ENCODE peak calls at places on chromosomes 2 and 18, in four cellular contexts. K is left ventricle myocardium inferior, T is K562, C is pancreas. O is an unnamed sample.

GRCh38 chr18:12236934-12237832 is 17.0 kb upstream of the CIDEA start:
- DNase-seq in K (peak; percentile 70), T (peak; percentile 79), C (peak; percentile 66), O (peak; percentile 87)

GRCh38 chr2:127637725-127638252 is 8.2 kb upstream of the GPR17 start:
- DNase-seq in K (no peak), C (no peak), T (peak; percentile 40), O (peak; percentile 78)

GRCh38 chr2:238060096-238060541 is 682 bp upstream of the SCLY start:
- DNase-seq in C (no peak), K (no peak), T (no peak), O (no peak)

GRCh38 chr2:16665746-16666452 is at the start of gene CYRIA:
- DNase-seq in C (peak; percentile 40), T (peak; percentile 87), K (peak; percentile 76), O (peak; percentile 79)

GRCh38 chr2:6960659-6961058 is 43.4 kb downstream of the RNF144A start:
- DNase-seq in K (no peak), C (peak; percentile 74), T (no peak), O (no peak)

GRCh38 chr2:19714926-19715325 is 186.9 kb downstream of the TTC32 start:
- DNase-seq in C (no peak), T (no peak), K (no peak), O (no peak)

GRCh38 chr2:52717836-52718235 is 1049.8 kb upstream of the CHAC2 start:
- DNase-seq in K (no peak), C (no peak), T (no peak), O (no peak)

GRCh38 chr2:170525566-170525900 is 189.6 kb upstream of the SP5 start:
- DNase-seq in T (no peak), K (peak; percentile 60), C (peak; percentile 33), O (peak; percentile 67)

GRCh38 chr18:13279181-13280065 is 60.9 kb downstream of the LDLRAD4 start:
- DNase-seq in K (no peak), T (no peak), C (no peak), O (no peak)

GRCh38 chr18:51165296-51165695 is 32.2 kb downstream of the MEX3C start:
- DNase-seq in K (no peak), C (no peak), T (no peak), O (no peak)

GRCh38 chr18:1499265-1499664 is 594.6 kb downstream of the ADCYAP1 start:
- DNase-seq in K (no peak), T (peak; percentile 16), C (no peak), O (no peak)

GRCh38 chr2:141455211-141455826 is 675.5 kb downstream of the LRP1B start:
- DNase-seq in C (no peak), T (no peak), K (no peak), O (no peak)

GRCh38 chr2:133986076-133986837 is 267.6 kb upstream of the MGAT5 start:
- DNase-seq in K (no peak), T (no peak), C (no peak), O (peak; percentile 39)

GRCh38 chr2:175601969-175602368 is 400.1 kb downstream of the LNPK start:
- DNase-seq in T (no peak), K (no peak), C (no peak), O (no peak)

GRCh38 chr2:72770879-72771461 is 54.9 kb downstream of the EXOC6B start:
- DNase-seq in T (peak; percentile 48), K (no peak), C (peak; percentile 47), O (no peak)

GRCh38 chr2:127413782-127414743 is 4.2 kb upstream of the PROC start:
- DNase-seq in T (no peak), K (no peak), C (no peak), O (no peak)

GRCh38 chr2:50564781-50565180 is 467.2 kb downstream of the NRXN1 start:
- DNase-seq in C (no peak), K (no peak), T (no peak), O (no peak)

GRCh38 chr2:20391951-20392699 is 41.5 kb upstream of the PUM2 start:
- DNase-seq in C (no peak), K (no peak), T (peak; percentile 53), O (no peak)

GRCh38 chr2:10132596-10132995 is 10.1 kb downstream of the RRM2 start:
- DNase-seq in K (no peak), C (no peak), T (no peak), O (no peak)

GRCh38 chr2:84273406-84273805 is 185.7 kb downstream of the SUCLG1 start:
- DNase-seq in K (no peak), C (no peak), T (no peak), O (no peak)

GRCh38 chr2:140775426-140775825 is 1355.4 kb downstream of the LRP1B start:
- DNase-seq in T (no peak), C (no peak), K (no peak), O (no peak)

GRCh38 chr2:9114457-9114856 is 92.2 kb upstream of the ASAP2 start:
- DNase-seq in T (no peak), K (no peak), C (no peak), O (no peak)

GRCh38 chr2:156845806-156846558 is 409.8 kb downstream of the GPD2 start:
- DNase-seq in T (no peak), K (no peak), C (no peak), O (no peak)

GRCh38 chr2:68878753-68879152 is 7.6 kb upstream of the BMP10 start:
- DNase-seq in K (no peak), T (no peak), C (no peak), O (no peak)

GRCh38 chr2:238378230-238379095 is 48.3 kb upstream of the ASB1 start:
- DNase-seq in T (no peak), K (no peak), C (no peak), O (no peak)

GRCh38 chr2:643334-643733 is 33.9 kb downstream of the TMEM18 start:
- DNase-seq in T (no peak), C (no peak), K (no peak), O (peak; percentile 15)

GRCh38 chr2:12855508-12855907 is 138.8 kb downstream of the TRIB2 start:
- DNase-seq in C (no peak), T (no peak), K (no peak), O (no peak)

GRCh38 chr2:174596994-174597346 is 634 bp downstream of the WIPF1 start:
- DNase-seq in K (no peak), C (no peak), T (no peak), O (no peak)

GRCh38 chr2:74155830-74156229 is 8.1 kb upstream of the BOLA3 start:
- DNase-seq in K (no peak), C (no peak), T (no peak), O (no peak)

GRCh38 chr2:209121691-209122090 is 302.2 kb upstream of the MAP2 start:
- DNase-seq in T (no peak), K (no peak), C (no peak), O (no peak)

GRCh38 chr2:183383854-183384253 is 259.6 kb downstream of the NUP35 start:
- DNase-seq in C (no peak), T (no peak), K (no peak), O (no peak)

GRCh38 chr2:136785215-136785614 is 19.9 kb downstream of the THSD7B start:
- DNase-seq in C (no peak), T (no peak), K (no peak), O (no peak)

GRCh38 chr2:135709992-135710391 is 31.7 kb upstream of the UBXN4 start:
- DNase-seq in T (peak; percentile 69), C (peak; percentile 18), K (peak; percentile 57), O (peak; percentile 50)

GRCh38 chr2:4992226-4992625 is 700.0 kb upstream of the SOX11 start:
- DNase-seq in C (no peak), K (no peak), T (no peak), O (no peak)

GRCh38 chr18:36130039-36130831 is 536 bp downstream of the ELP2 start:
- DNase-seq in K (no peak), C (no peak), T (peak; percentile 21), O (no peak)

GRCh38 chr2:227862227-227862740 is 9.1 kb upstream of the DAW1 start:
- DNase-seq in C (no peak), K (no peak), T (peak; percentile 35), O (no peak)

GRCh38 chr2:121217627-121218026 is 67.4 kb downstream of the TFCP2L1 start:
- DNase-seq in C (no peak), T (no peak), K (no peak), O (no peak)

GRCh38 chr2:97267411-97268074 is 154.6 kb downstream of the ANKRD36 start:
- DNase-seq in C (peak; percentile 2), K (no peak), T (no peak), O (peak; percentile 56)

GRCh38 chr18:8507361-8507760 is 101.9 kb upstream of the RAB12 start:
- DNase-seq in K (no peak), T (peak; percentile 55), C (no peak), O (no peak)
- TF ChIP-seq CTCF in K (no peak), T (peak; percentile 44), C (no peak), O (peak; percentile 11)

DNA sequence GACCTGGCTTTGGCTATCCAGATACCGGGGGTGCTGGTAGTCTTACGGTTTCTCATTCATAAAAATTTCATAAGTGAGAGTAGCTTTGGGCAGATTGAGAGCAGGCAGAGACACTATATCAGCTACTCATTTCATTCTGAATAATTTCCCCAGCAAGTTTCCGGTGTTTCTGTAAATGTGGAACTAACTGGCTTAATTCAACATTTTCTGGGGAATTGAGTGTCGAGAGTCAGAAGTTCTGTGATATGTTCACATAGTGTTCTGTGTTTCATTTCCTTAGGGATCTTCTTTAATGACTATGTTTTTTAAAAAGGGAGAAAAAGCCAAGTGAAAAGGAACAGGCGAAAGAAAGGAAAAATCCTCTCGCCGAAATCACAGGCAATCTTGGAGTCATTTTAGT is 38.1 kb upstream of the HDAC4 start:
- DNase-seq in T (no peak), K (no peak), C (no peak), O (no peak)
- H3K27me3 ChIP-seq in T (peaks cover 11% of the 10 kb centered on the region), K (peaks cover 78% of the 10 kb centered on the region), C (no peaks in the 10 kb centered on the region), O (peaks cover 5% of the 10 kb centered on the region)

GRCh38 chr2:217838409-217838831 is 164.4 kb downstream of the TNS1 start:
- DNase-seq in T (no peak), C (no peak), K (peak; percentile 57), O (peak; percentile 69)
- H3K4me1 ChIP-seq in T (peaks cover 50% of the 10 kb centered on the region), C (no peaks in the 10 kb centered on the region), K (peaks cover 100% of the 10 kb centered on the region), O (peaks cover 64% of the 10 kb centered on the region)

GRCh38 chr2:32010670-32011565 is at the start of gene MEMO1:
- DNase-seq in C (peak; percentile 93), T (peak; percentile 93), K (peak; percentile 95), O (peak; percentile 95)
- TF ChIP-seq CTCF in C (no peak), T (peak; percentile 6), K (no peak), O (no peak)

O was measured in heart left ventricle.